ENCODE peak calls at places on chromosome 9, in seven cellular contexts. P is dorsolateral prefrontal cortex, K is SK-MEL-5, D is spleen, O is NT2/D1, L is ACHN, X is activated T-cell treated with anti-CD3 and anti-CD28 coated beads for 1 hour. W is an unnamed sample.

GRCh38 chr9:105690742-105691141 is 3.6 kb upstream of the TMEM38B start:
- DNase-seq in K (peak; percentile 50), L (peak; percentile 30), X (no peak), D (no peak), O (no peak), P (no peak), W (no peak)

GRCh38 chr9:82597225-82598158 is 465.4 kb downstream of the RASEF start:
- DNase-seq in L (no peak), D (no peak), O (no peak), P (no peak), K (no peak), X (no peak), W (no peak)

GRCh38 chr9:91143162-91143561 is 218.6 kb downstream of the AUH start:
- DNase-seq in X (no peak), L (no peak), K (no peak), D (no peak), P (no peak), O (no peak), W (no peak)

GRCh38 chr9:85510830-85511504 is 230.8 kb downstream of the AGTPBP1 start:
- DNase-seq in O (no peak), D (no peak), X (no peak), L (no peak), P (no peak), K (no peak), W (no peak)

GRCh38 chr9:99366601-99367000 is 144.5 kb downstream of the SEC61B start:
- DNase-seq in X (no peak), L (no peak), K (no peak), O (no peak), P (no peak), D (no peak), W (no peak)

GRCh38 chr9:79013715-79014610 is 557.8 kb upstream of the TLE4 start:
- DNase-seq in X (no peak), P (no peak), L (no peak), O (no peak), K (no peak), D (no peak), W (no peak)

GRCh38 chr9:129291041-129291501 is 113.0 kb upstream of the IER5L start:
- DNase-seq in K (no peak), X (no peak), D (peak; percentile 51), P (no peak), O (no peak), L (no peak), W (no peak)

GRCh38 chr9:118985851-118986250 is 383.4 kb downstream of the BRINP1 start:
- DNase-seq in X (no peak), K (no peak), L (no peak), O (no peak), P (no peak), D (no peak), W (no peak)

GRCh38 chr9:89701221-89701798 is 96.5 kb downstream of the GADD45G start:
- DNase-seq in X (peak; percentile 17), D (peak; percentile 79), K (no peak), L (no peak), P (no peak), O (no peak), W (peak; percentile 30)

GRCh38 chr9:99682870-99683269 is 138.8 kb upstream of the NR4A3 start:
- DNase-seq in L (no peak), P (no peak), K (no peak), D (no peak), X (no peak), O (no peak), W (no peak)

GRCh38 chr9:112051812-112052211 is 123.3 kb downstream of the SUSD1 start:
- DNase-seq in K (no peak), P (no peak), X (no peak), D (no peak), O (no peak), L (peak; percentile 70), W (no peak)

GRCh38 chr9:130298663-130299279 is 33.2 kb downstream of the HMCN2 start:
- DNase-seq in K (no peak), L (peak; percentile 40), X (no peak), D (no peak), O (peak; percentile 36), P (no peak), W (no peak)

GRCh38 chr9:36862206-36863145 is 171.6 kb downstream of the PAX5 start:
- DNase-seq in P (peak; percentile 48), O (peak; percentile 43), X (no peak), L (peak; percentile 47), K (peak; percentile 45), D (peak; percentile 67), W (no peak)

GRCh38 chr9:103410059-103410458 is 414.9 kb downstream of the CYLC2 start:
- DNase-seq in D (no peak), X (no peak), O (no peak), K (no peak), P (no peak), L (no peak), W (no peak)

GRCh38 chr9:14440062-14440461 is 126.1 kb upstream of the NFIB start:
- DNase-seq in O (no peak), P (no peak), D (no peak), K (no peak), L (no peak), X (no peak), W (no peak)

GRCh38 chr9:14096182-14096922 is 217.6 kb downstream of the NFIB start:
- DNase-seq in L (peak; percentile 77), O (no peak), K (peak; percentile 53), D (no peak), P (no peak), X (no peak), W (no peak)

GRCh38 chr9:71302776-71303175 is 181.4 kb upstream of the TRPM3 start:
- DNase-seq in L (no peak), P (no peak), X (no peak), K (peak; percentile 6), D (no peak), O (no peak), W (no peak)

GRCh38 chr9:123445116-123445515 is 89.1 kb downstream of the CRB2 start:
- DNase-seq in L (no peak), D (peak; percentile 35), K (no peak), X (no peak), P (no peak), O (no peak), W (no peak)

GRCh38 chr9:123997665-123998277 is 13.8 kb upstream of the LHX2 start:
- DNase-seq in X (no peak), L (peak; percentile 16), K (no peak), O (no peak), D (peak; percentile 84), P (no peak), W (no peak)

GRCh38 chr9:96029722-96030515 is 154.4 kb downstream of the ERCC6L2 start:
- DNase-seq in K (no peak), P (no peak), L (no peak), X (no peak), D (no peak), O (no peak), W (no peak)

GRCh38 chr9:98556511-98556910 is 152.2 kb downstream of the GABBR2 start:
- DNase-seq in K (no peak), O (no peak), L (no peak), X (no peak), D (no peak), P (no peak), W (no peak)

GRCh38 chr9:135671591-135672041 is 8.5 kb downstream of the LCN9 start:
- DNase-seq in K (peak; percentile 28), L (no peak), O (peak; percentile 20), P (no peak), D (peak; percentile 45), X (no peak), W (no peak)

GRCh38 chr9:27749838-27750237 is 176.6 kb upstream of the C9orf72 start:
- DNase-seq in X (no peak), D (no peak), P (no peak), L (no peak), K (no peak), O (peak; percentile 67), W (no peak)

GRCh38 chr9:74096420-74096819 is 400.7 kb upstream of the RORB start:
- DNase-seq in D (no peak), K (no peak), X (no peak), O (no peak), L (no peak), P (no peak), W (no peak)

GRCh38 chr9:34084562-34084961 is 35.9 kb upstream of the UBAP2 start:
- DNase-seq in D (no peak), K (peak; percentile 86), P (no peak), O (no peak), X (no peak), L (no peak), W (no peak)

GRCh38 chr9:98121096-98121495 is 2.1 kb upstream of the TRIM14 start:
- DNase-seq in O (no peak), P (no peak), D (no peak), X (no peak), K (no peak), L (no peak), W (no peak)

GRCh38 chr9:85004818-85005413 is 335.4 kb downstream of the NTRK2 start:
- DNase-seq in X (no peak), D (no peak), L (no peak), P (no peak), O (no peak), K (no peak), W (no peak)

GRCh38 chr9:68894502-68894901 is 119.4 kb downstream of the PRKACG start:
- DNase-seq in L (no peak), K (no peak), O (no peak), D (no peak), X (no peak), P (no peak), W (no peak)

GRCh38 chr9:128094166-128094949 is 26.3 kb downstream of the SLC25A25 start:
- DNase-seq in X (peak; percentile 50), D (peak; percentile 89), L (peak; percentile 97), K (peak; percentile 81), O (no peak), P (peak; percentile 49), W (peak; percentile 62)

GRCh38 chr9:70340572-70340971 is 73.9 kb downstream of the KLF9 start:
- DNase-seq in X (no peak), D (no peak), L (peak; percentile 48), K (peak; percentile 55), O (no peak), P (no peak), W (no peak)

GRCh38 chr9:94623253-94623652 is 16.1 kb downstream of the FBP1 start:
- DNase-seq in O (peak; percentile 18), X (no peak), P (no peak), K (peak; percentile 86), D (peak; percentile 78), L (peak; percentile 14), W (no peak)

GRCh38 chr9:92438900-92439526 is 14.7 kb upstream of the OMD start:
- DNase-seq in K (peak; percentile 32), L (peak; percentile 23), O (no peak), D (no peak), X (no peak), P (no peak), W (no peak)

GRCh38 chr9:76926324-76926731 is 20.4 kb upstream of the PRUNE2 start:
- DNase-seq in O (no peak), L (no peak), D (no peak), P (no peak), X (no peak), K (peak; percentile 52), W (no peak)

GRCh38 chr9:37974506-37975173 is 70.7 kb upstream of the SLC25A51 start:
- DNase-seq in L (no peak), P (no peak), K (no peak), D (peak; percentile 42), X (no peak), O (no peak), W (no peak)